ENCODE peak calls at places on chromosome 14, in ten cellular contexts. D, Q, J, F, L, N, E, B, P and O are unnamed samples.

GRCh38 chr14:57835751-57836150 is 30.1 kb downstream of the SLC35F4 start:
- DNase-seq in L (no peak), N (no peak), P (no peak), D (no peak), J (no peak), B (no peak), Q (no peak), F (no peak), E (no peak), O (no peak)

GRCh38 chr14:51604078-51604477 is 47.6 kb upstream of the FRMD6 start:
- DNase-seq in N (no peak), E (no peak), P (no peak), F (no peak), L (no peak), B (no peak), Q (no peak), D (no peak), J (no peak), O (no peak)

GRCh38 chr14:91142214-91142668 is 28.4 kb downstream of the DGLUCY start:
- DNase-seq in E (no peak), Q (peak), L (no peak), B (no peak), N (no peak), F (no peak), P (no peak), D (no peak), J (no peak), O (no peak)

GRCh38 chr14:69346710-69347109 is 51.4 kb downstream of the ERH start:
- DNase-seq in D (no peak), J (peak), P (peak), B (no peak), N (no peak), E (peak), Q (no peak), F (peak), L (no peak), O (no peak)

GRCh38 chr14:92297818-92298595 is 25.0 kb upstream of the SLC24A4 start:
- DNase-seq in N (no peak), P (no peak), E (no peak), B (no peak), D (no peak), Q (no peak), L (no peak), J (no peak), F (no peak), O (no peak)

GRCh38 chr14:24135834-24136683 is at the start of gene PSME1:
- DNase-seq in E (peak), B (peak), D (peak), N (peak), Q (peak), L (peak), F (peak), P (peak), J (peak), O (peak)

GRCh38 chr14:92481386-92481785 is 32.2 kb upstream of the RIN3 start:
- DNase-seq in Q (no peak), E (no peak), L (no peak), B (no peak), P (no peak), F (no peak), D (no peak), N (no peak), J (no peak), O (no peak)

GRCh38 chr14:98198385-98198784 is 1073.6 kb downstream of the BCL11B start:
- DNase-seq in F (peak), E (peak), D (no peak), B (no peak), J (peak), N (no peak), P (no peak), L (no peak), Q (no peak), O (no peak)

GRCh38 chr14:50937325-50937724 is 7.0 kb downstream of the PYGL start:
- DNase-seq in E (no peak), N (no peak), J (peak), L (no peak), Q (no peak), D (no peak), P (no peak), B (no peak), F (peak), O (no peak)

GRCh38 chr14:65840786-65841185 is 428.3 kb downstream of the FUT8 start:
- DNase-seq in E (no peak), P (no peak), D (no peak), B (no peak), L (no peak), J (no peak), N (no peak), F (no peak), Q (no peak), O (no peak)

GRCh38 chr14:33999771-34000291 is 49.0 kb upstream of the EGLN3 start:
- DNase-seq in P (no peak), N (no peak), E (no peak), L (no peak), J (no peak), B (no peak), D (no peak), F (no peak), Q (no peak), O (no peak)

GRCh38 chr14:23829736-23830474 is 123.7 kb upstream of the DHRS4 start:
- DNase-seq in B (no peak), E (no peak), Q (no peak), P (no peak), J (peak), L (no peak), F (peak), D (no peak), N (no peak), O (no peak)

GRCh38 chr14:71675126-71675901 is 256.9 kb upstream of the RGS6 start:
- DNase-seq in D (no peak), L (no peak), P (peak), J (no peak), N (no peak), E (no peak), Q (no peak), B (no peak), F (no peak), O (no peak)

GRCh38 chr14:50573862-50574261 is 13.9 kb downstream of the ATL1 start:
- DNase-seq in F (no peak), B (no peak), Q (no peak), P (no peak), L (no peak), J (peak), D (no peak), N (no peak), E (no peak), O (no peak)

GRCh38 chr14:50303744-50304471 is 8.1 kb downstream of the L2HGDH start:
- DNase-seq in E (no peak), N (no peak), B (no peak), F (no peak), P (no peak), Q (no peak), D (no peak), J (no peak), L (no peak), O (no peak)

GRCh38 chr14:34345718-34346465 is 116.1 kb downstream of the SPTSSA start:
- DNase-seq in B (no peak), E (no peak), P (no peak), L (no peak), D (no peak), J (no peak), N (no peak), F (no peak), Q (no peak), O (no peak)

GRCh38 chr14:93543766-93544165 is 113.0 kb downstream of the UNC79 start:
- DNase-seq in B (no peak), F (no peak), N (peak), P (peak), L (no peak), D (no peak), J (peak), E (no peak), Q (no peak), O (no peak)

GRCh38 chr14:75752907-75753594 is 92.0 kb downstream of the TTLL5 start:
- DNase-seq in P (no peak), Q (no peak), B (no peak), L (no peak), E (no peak), D (no peak), N (no peak), J (no peak), F (no peak), O (no peak)

GRCh38 chr14:70278281-70278680 is 81.2 kb downstream of the COX16 start:
- DNase-seq in D (no peak), J (no peak), F (no peak), N (no peak), E (no peak), L (no peak), P (no peak), Q (no peak), B (no peak), O (no peak)

GRCh38 chr14:20477211-20477876 is 8.1 kb downstream of the PNP start:
- DNase-seq in D (no peak), L (no peak), P (peak), Q (peak), J (no peak), E (peak), B (peak), N (peak), F (peak), O (no peak)